ENCODE peak calls at places on chromosomes 11 and 22, in ten cellular contexts. U is endothelial cell of umbilical vein, N is transverse colon, L is OCI-LY7, B is neuronal stem cell, R is upper lobe of right lung, Z is IMR-90, O is small intestine, Q is A549, P is foreskin keratinocyte. K is an unnamed sample.

GRCh38 chr11:96033054-96033453 is 109.1 kb upstream of the MTMR2 start:
- DNase-seq in U (no peak), N (no peak), L (no peak), B (no peak), R (no peak), Z (no peak), O (no peak), Q (no peak), P (peak), K (no peak)

GRCh38 chr11:108483163-108483562 is 15.0 kb downstream of the POGLUT3 start:
- DNase-seq in U (no peak), N (no peak), L (no peak), B (no peak), R (no peak), Z (peak), O (no peak), Q (no peak), P (peak), K (no peak)

GRCh38 chr22:24083361-24083760 is 72.3 kb downstream of the CABIN1 start:
- DNase-seq in U (no peak), N (no peak), L (no peak), B (no peak), R (no peak), Z (no peak), O (no peak), Q (no peak), P (no peak), K (no peak)

GRCh38 chr11:3723014-3723708 is 52.0 kb upstream of the CHRNA10 start:
- DNase-seq in U (peak), N (no peak), L (no peak), B (no peak), R (no peak), Z (peak), O (peak), Q (peak), P (peak), K (no peak)

GRCh38 chr22:25728064-25728463 is 13.9 kb upstream of the MYO18B start:
- DNase-seq in U (no peak), N (no peak), L (no peak), B (no peak), R (no peak), Z (no peak), O (no peak), Q (no peak), P (no peak), K (no peak)

GRCh38 chr11:20258496-20258895 is 98.2 kb upstream of the DBX1 start:
- DNase-seq in U (no peak), N (no peak), L (no peak), B (no peak), R (no peak), Z (no peak), O (no peak), Q (no peak), P (no peak), K (no peak)

GRCh38 chr11:60813324-60813723 is 28.2 kb downstream of the MS4A10 start:
- DNase-seq in U (no peak), N (no peak), L (no peak), B (no peak), R (no peak), Z (no peak), O (no peak), Q (no peak), P (no peak), K (no peak)

GRCh38 chr11:40202569-40202968 is 1256.9 kb downstream of the LRRC4C start:
- DNase-seq in U (no peak), N (no peak), L (no peak), B (no peak), R (no peak), Z (no peak), O (no peak), Q (no peak), P (no peak), K (no peak)

GRCh38 chr22:23265389-23265700 is 85.0 kb downstream of the BCR start:
- DNase-seq in U (no peak), N (no peak), L (no peak), B (no peak), R (no peak), Z (no peak), O (no peak), Q (no peak), P (no peak), K (no peak)

GRCh38 chr22:39915295-39915726 is 14.4 kb downstream of the GRAP2 start:
- DNase-seq in U (no peak), N (no peak), L (no peak), B (no peak), R (no peak), Z (no peak), O (no peak), Q (no peak), P (no peak), K (no peak)

GRCh38 chr11:72511393-72512047 is 77.2 kb upstream of the CLPB start:
- DNase-seq in U (no peak), N (no peak), L (no peak), B (no peak), R (no peak), Z (no peak), O (no peak), Q (peak), P (peak), K (no peak)

GRCh38 chr22:32245042-32245441 is 10.1 kb downstream of the SLC5A4 start:
- DNase-seq in U (no peak), N (no peak), L (no peak), B (no peak), R (no peak), Z (no peak), O (peak), Q (peak), P (no peak), K (no peak)

GRCh38 chr11:12247543-12248287 is 129.7 kb upstream of the PARVA start:
- DNase-seq in U (no peak), N (no peak), L (no peak), B (no peak), R (no peak), Z (no peak), O (no peak), Q (no peak), P (no peak), K (no peak)

GRCh38 chr22:27139935-27140493 is 482.6 kb downstream of the MIAT start:
- DNase-seq in U (peak), N (no peak), L (no peak), B (no peak), R (no peak), Z (peak), O (no peak), Q (peak), P (peak), K (peak)

GRCh38 chr22:50009251-50009650 is 3.3 kb downstream of the IL17REL start:
- DNase-seq in U (no peak), N (peak), L (no peak), B (no peak), R (peak), Z (no peak), O (no peak), Q (no peak), P (no peak), K (no peak)

GRCh38 chr11:115498354-115498753 is 5.9 kb downstream of the CADM1 start:
- DNase-seq in U (no peak), N (no peak), L (no peak), B (no peak), R (no peak), Z (no peak), O (no peak), Q (no peak), P (no peak), K (no peak)

GRCh38 chr11:76672431-76673163 is 2.0 kb upstream of the LRRC32 start:
- DNase-seq in U (no peak), N (peak), L (peak), B (no peak), R (no peak), Z (no peak), O (peak), Q (no peak), P (no peak), K (no peak)

GRCh38 chr22:34903416-34903815 is 162.5 kb upstream of the ISX start:
- DNase-seq in U (no peak), N (no peak), L (no peak), B (no peak), R (no peak), Z (no peak), O (no peak), Q (no peak), P (no peak), K (no peak)

GRCh38 chr22:32411388-32411787 is 659 bp downstream of the RTCB start:
- DNase-seq in U (peak), N (peak), L (peak), B (no peak), R (no peak), Z (peak), O (peak), Q (no peak), P (peak), K (peak)

GRCh38 chr11:93133710-93134109 is 64.1 kb downstream of the SLC36A4 start:
- DNase-seq in U (no peak), N (no peak), L (no peak), B (no peak), R (no peak), Z (peak), O (no peak), Q (no peak), P (peak), K (no peak)

GRCh38 chr11:71962428-71963038 is 33.7 kb downstream of the RNF121 start:
- DNase-seq in U (peak), N (no peak), L (peak), B (no peak), R (no peak), Z (peak), O (no peak), Q (peak), P (no peak), K (no peak)

GRCh38 chr22:24112188-24112587 is 69.1 kb upstream of the SUSD2 start:
- DNase-seq in U (no peak), N (no peak), L (no peak), B (no peak), R (no peak), Z (peak), O (no peak), Q (no peak), P (peak), K (no peak)

GRCh38 chr22:20316217-20316843 is 3.5 kb downstream of the DGCR6L start:
- DNase-seq in U (no peak), N (peak), L (no peak), B (no peak), R (peak), Z (no peak), O (no peak), Q (no peak), P (no peak), K (no peak)

GRCh38 chr11:125188021-125188420 is 23.5 kb downstream of the PKNOX2 start:
- DNase-seq in U (no peak), N (no peak), L (no peak), B (no peak), R (no peak), Z (peak), O (no peak), Q (no peak), P (peak), K (no peak)

GRCh38 chr11:70080763-70081162 is 2.6 kb downstream of the ANO1 start:
- DNase-seq in U (no peak), N (no peak), L (no peak), B (no peak), R (no peak), Z (no peak), O (peak), Q (peak), P (peak), K (no peak)

GRCh38 chr11:18264035-18264434 is 2.0 kb upstream of the SAA1 start:
- DNase-seq in U (no peak), N (no peak), L (no peak), B (no peak), R (no peak), Z (no peak), O (no peak), Q (no peak), P (no peak), K (no peak)

GRCh38 chr22:43891360-43892182 is at the start of gene PNPLA5:
- DNase-seq in U (no peak), N (no peak), L (no peak), B (no peak), R (peak), Z (peak), O (no peak), Q (no peak), P (no peak), K (no peak)

GRCh38 chr11:26234451-26234850 is 97.5 kb upstream of the ANO3 start:
- DNase-seq in U (peak), N (no peak), L (no peak), B (no peak), R (no peak), Z (peak), O (no peak), Q (no peak), P (peak), K (no peak)

GRCh38 chr11:100735949-100736675 is 49.0 kb downstream of the ARHGAP42 start:
- DNase-seq in U (no peak), N (no peak), L (no peak), B (no peak), R (no peak), Z (peak), O (no peak), Q (peak), P (no peak), K (no peak)

GRCh38 chr22:50085211-50085999 is at the start of gene MLC1:
- DNase-seq in U (no peak), N (no peak), L (no peak), B (no peak), R (no peak), Z (peak), O (no peak), Q (no peak), P (no peak), K (no peak)

GRCh38 chr11:82927264-82927880 is 25.8 kb downstream of the DDIAS start:
- DNase-seq in U (peak), N (no peak), L (peak), B (peak), R (no peak), Z (peak), O (peak), Q (peak), P (peak), K (peak)

GRCh38 chr11:93216511-93217121 is 18.8 kb upstream of the SLC36A4 start:
- DNase-seq in U (no peak), N (no peak), L (peak), B (no peak), R (no peak), Z (no peak), O (peak), Q (no peak), P (no peak), K (no peak)

GRCh38 chr22:39429916-39430575 is 26.8 kb upstream of the MGAT3 start:
- DNase-seq in U (no peak), N (no peak), L (no peak), B (no peak), R (no peak), Z (no peak), O (no peak), Q (no peak), P (no peak), K (no peak)

GRCh38 chr22:22388055-22388454 is 120.5 kb downstream of the ZNF280B start:
- DNase-seq in U (no peak), N (no peak), L (no peak), B (no peak), R (no peak), Z (no peak), O (no peak), Q (no peak), P (no peak), K (no peak)

GRCh38 chr11:87536565-87536964 is 498.8 kb downstream of the TMEM135 start:
- DNase-seq in U (no peak), N (no peak), L (no peak), B (no peak), R (no peak), Z (no peak), O (no peak), Q (no peak), P (no peak), K (no peak)

GRCh38 chr11:11733246-11733763 is 108.5 kb upstream of the USP47 start:
- DNase-seq in U (no peak), N (no peak), L (no peak), B (no peak), R (no peak), Z (no peak), O (no peak), Q (no peak), P (no peak), K (no peak)

GRCh38 chr11:1854132-1854948 is 1.5 kb downstream of the LSP1 start:
- DNase-seq in U (no peak), N (no peak), L (peak), B (no peak), R (no peak), Z (no peak), O (no peak), Q (no peak), P (no peak), K (no peak)

GRCh38 chr22:19992921-19993355 is 23.7 kb downstream of the ARVCF start:
- DNase-seq in U (no peak), N (no peak), L (no peak), B (no peak), R (no peak), Z (no peak), O (no peak), Q (no peak), P (no peak), K (no peak)

GRCh38 chr11:7899418-7899817 is 31.6 kb downstream of the OR10A6 start:
- DNase-seq in U (no peak), N (no peak), L (no peak), B (no peak), R (no peak), Z (no peak), O (no peak), Q (no peak), P (no peak), K (no peak)

GRCh38 chr11:67437082-67437821 is at the start of gene PTPRCAP:
- DNase-seq in U (no peak), N (peak), L (peak), B (no peak), R (no peak), Z (no peak), O (peak), Q (no peak), P (no peak), K (peak)
- H3K27ac ChIP-seq in U (no peak), N (peak), L (peak), B (no peak), R (peak), Z (no peak), O (peak), Q (no peak), P (no peak), K (peak)

GRCh38 chr22:36220457-36220921 is 18.8 kb downstream of the APOL2 start:
- DNase-seq in U (peak), N (no peak), L (no peak), B (no peak), R (no peak), Z (peak), O (peak), Q (peak), P (peak), K (no peak)
- H3K27ac ChIP-seq in U (no peak), N (no peak), L (no peak), B (no peak), R (no peak), Z (no peak), O (no peak), Q (no peak), P (no peak), K (no peak)

GRCh38 chr11:119446434-119446833 is 23.5 kb upstream of the THY1 start:
- DNase-seq in U (no peak), N (no peak), L (no peak), B (no peak), R (no peak), Z (no peak), O (no peak), Q (no peak), P (no peak), K (no peak)
- H3K27ac ChIP-seq in U (no peak), N (peak), L (no peak), B (no peak), R (peak), Z (peak), O (no peak), Q (no peak), P (no peak), K (no peak)

DNA sequence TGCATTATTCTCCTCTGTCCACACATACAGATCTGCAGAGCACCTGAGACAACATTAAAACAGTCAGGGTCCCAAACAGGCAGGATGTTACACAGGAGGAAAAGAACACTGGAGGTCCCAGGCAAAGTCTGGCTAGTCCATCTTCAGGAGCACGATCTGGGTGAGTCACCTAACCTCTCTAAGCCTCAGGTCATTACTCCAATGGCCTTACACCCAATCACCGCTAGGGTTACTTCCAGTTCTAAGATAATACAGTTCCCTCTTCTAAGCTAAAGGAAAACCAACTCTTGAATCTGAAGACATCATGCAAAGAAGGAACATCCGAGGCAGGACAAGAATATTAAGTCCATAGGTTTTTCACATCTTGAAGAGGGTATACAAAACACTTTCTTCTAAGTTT is 24.5 kb downstream of the ASCC2 start:
- DNase-seq in U (no peak), N (no peak), L (no peak), B (no peak), R (no peak), Z (no peak), O (peak), Q (peak), P (no peak), K (no peak)
- H3K27ac ChIP-seq in U (no peak), N (no peak), L (no peak), B (no peak), R (no peak), Z (no peak), O (no peak), Q (peak), P (no peak), K (no peak)

DNA sequence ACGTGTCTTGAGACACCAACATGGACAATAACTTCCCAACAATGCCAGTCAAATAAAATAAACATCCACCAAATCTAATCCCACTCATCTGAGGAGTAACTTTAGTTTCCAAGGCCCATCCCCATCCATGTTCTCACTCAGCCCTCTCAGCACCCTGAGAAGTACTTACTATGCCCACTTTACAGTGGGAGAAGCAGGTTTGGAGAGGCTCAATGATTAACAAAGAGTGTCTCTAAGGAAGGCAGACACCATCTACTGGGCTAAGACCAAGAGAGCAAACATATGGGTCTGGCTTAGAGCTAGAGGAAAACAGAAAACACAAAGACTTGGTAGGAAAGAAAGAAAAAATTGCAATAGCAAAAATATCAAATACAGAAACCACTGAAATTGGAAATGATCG is 11.3 kb downstream of the POLDIP3 start:
- DNase-seq in U (no peak), N (no peak), L (no peak), B (no peak), R (no peak), Z (no peak), O (no peak), Q (no peak), P (no peak), K (no peak)
- H3K27ac ChIP-seq in U (no peak), N (no peak), L (no peak), B (no peak), R (peak), Z (no peak), O (no peak), Q (no peak), P (no peak), K (peak)

GRCh38 chr22:28998681-28999080 is 63.0 kb downstream of the C22orf31 start:
- DNase-seq in U (no peak), N (no peak), L (no peak), B (no peak), R (no peak), Z (no peak), O (no peak), Q (no peak), P (no peak), K (no peak)

GRCh38 chr22:29000641-29001040 is 61.0 kb downstream of the C22orf31 start:
- DNase-seq in U (no peak), N (no peak), L (no peak), B (no peak), R (no peak), Z (no peak), O (no peak), Q (no peak), P (no peak), K (no peak)

GRCh38 chr22:28997342-28997741 is 64.3 kb downstream of the C22orf31 start:
- DNase-seq in U (no peak), N (no peak), L (no peak), B (no peak), R (no peak), Z (no peak), O (no peak), Q (no peak), P (no peak), K (no peak)

GRCh38 chr22:29000225-29000556 is 61.4 kb downstream of the C22orf31 start:
- DNase-seq in U (no peak), N (no peak), L (no peak), B (no peak), R (no peak), Z (no peak), O (no peak), Q (no peak), P (no peak), K (no peak)

GRCh38 chr22:28999510-29000224 is 62.0 kb downstream of the C22orf31 start:
- DNase-seq in U (no peak), N (no peak), L (no peak), B (no peak), R (no peak), Z (no peak), O (no peak), Q (no peak), P (no peak), K (no peak)
- H3K27ac ChIP-seq in U (no peak), N (no peak), L (no peak), B (no peak), R (no peak), Z (no peak), O (no peak), Q (peak), P (no peak), K (peak)

GRCh38 chr11:5247479-5248192 is 2.0 kb downstream of the HBG1 start:
- DNase-seq in U (no peak), N (no peak), L (no peak), B (no peak), R (no peak), Z (peak), O (no peak), Q (no peak), P (no peak), K (no peak)

GRCh38 chr11:5251746-5252145 is 2.1 kb upstream of the HBG1 start:
- DNase-seq in U (no peak), N (no peak), L (no peak), B (no peak), R (no peak), Z (no peak), O (no peak), Q (no peak), P (no peak), K (no peak)

GRCh38 chr11:5250777-5251176 is 1.1 kb upstream of the HBG1 start:
- DNase-seq in U (no peak), N (no peak), L (no peak), B (no peak), R (no peak), Z (no peak), O (no peak), Q (no peak), P (no peak), K (no peak)

GRCh38 chr11:5257296-5257695 is 2.7 kb upstream of the HBG2 start:
- DNase-seq in U (no peak), N (no peak), L (no peak), B (no peak), R (no peak), Z (no peak), O (no peak), Q (no peak), P (no peak), K (no peak)

GRCh38 chr11:5252280-5253265 is 2.0 kb downstream of the HBG2 start:
- DNase-seq in U (no peak), N (no peak), L (no peak), B (no peak), R (no peak), Z (no peak), O (no peak), Q (no peak), P (no peak), K (no peak)
- H3K27ac ChIP-seq in U (no peak), N (no peak), L (no peak), B (no peak), R (no peak), Z (no peak), O (no peak), Q (no peak), P (no peak), K (no peak)